ENCODE peak calls at places on chromosomes 4 and X, in five cellular contexts. F is spleen; M is NCI-H1105; W is stomach; X is activated T-cell treated with anti-CD3 and anti-CD28 coated beads, Interleukin-2, amount 50 U/mL, for 48 hours. Y is an unnamed sample.

GRCh38 chr4:150212927-150213326 is 134.7 kb downstream of the DCLK2 start:
- DNase-seq in M (no peak), W (no peak), F (no peak), X (no peak), Y (no peak)

GRCh38 chr4:75752637-75753036 is 28.3 kb downstream of the USO1 start:
- DNase-seq in X (no peak), F (no peak), M (no peak), W (no peak), Y (no peak)

GRCh38 chrX:121858867-121859647 is 811.6 kb downstream of the GLUD2 start:
- DNase-seq in M (no peak), X (no peak), W (no peak), F (no peak), Y (no peak)

GRCh38 chr4:38002451-38003071 is 42.4 kb downstream of the PTTG2 start:
- DNase-seq in F (no peak), X (no peak), M (no peak), W (no peak), Y (no peak)

GRCh38 chr4:105520819-105521790 is 31.3 kb upstream of the ARHGEF38 start:
- DNase-seq in W (peak; percentile 34), X (no peak), F (no peak), M (peak; percentile 14), Y (no peak)

GRCh38 chr4:20420916-20421315 is 169.2 kb downstream of the SLIT2 start:
- DNase-seq in M (no peak), F (no peak), X (no peak), W (no peak), Y (no peak)

GRCh38 chr4:152943673-152944072 is 7.5 kb downstream of the FHDC1 start:
- DNase-seq in M (no peak), F (no peak), W (no peak), X (no peak), Y (no peak)

GRCh38 chr4:105122334-105122733 is 24.3 kb upstream of the TET2 start:
- DNase-seq in W (no peak), M (no peak), F (no peak), X (no peak), Y (no peak)

GRCh38 chr4:39342731-39343130 is 23.4 kb downstream of the RFC1 start:
- DNase-seq in X (no peak), M (no peak), W (no peak), F (no peak), Y (no peak)

GRCh38 chr4:39083164-39083563 is 21.1 kb downstream of the KLHL5 start:
- DNase-seq in X (no peak), M (no peak), W (no peak), F (no peak), Y (no peak)

GRCh38 chr4:8762951-8763735 is 108.5 kb downstream of the HMX1 start:
- DNase-seq in F (peak; percentile 64), X (no peak), W (no peak), M (no peak), Y (no peak)

GRCh38 chr4:158170691-158171455 is 2.0 kb downstream of the GASK1B start:
- DNase-seq in W (no peak), F (peak; percentile 88), M (no peak), X (peak; percentile 52), Y (peak; percentile 57)

GRCh38 chrX:15855562-15856256 is 1.1 kb upstream of the AP1S2 start:
- DNase-seq in M (no peak), W (no peak), F (no peak), X (no peak), Y (no peak)

GRCh38 chr4:113998026-113998425 is 18.6 kb upstream of the ARSJ start:
- DNase-seq in M (no peak), W (no peak), X (no peak), F (no peak), Y (no peak)

GRCh38 chrX:10755477-10756334 is 135.3 kb upstream of the MID1 start:
- DNase-seq in F (no peak), W (no peak), M (no peak), X (no peak), Y (no peak)

GRCh38 chrX:56000169-56000568 is 232.0 kb upstream of the KLF8 start:
- DNase-seq in F (no peak), W (no peak), M (no peak), X (no peak), Y (no peak)

GRCh38 chrX:11464836-11465458 is 171.7 kb downstream of the AMELX start:
- DNase-seq in F (no peak), M (no peak), X (no peak), W (no peak), Y (no peak)

GRCh38 chr4:150976478-150977118 is 38.5 kb downstream of the LRBA start:
- DNase-seq in M (no peak), X (no peak), F (no peak), W (no peak), Y (no peak)

GRCh38 chr4:142474398-142475087 is 371.6 kb downstream of the INPP4B start:
- DNase-seq in X (no peak), W (peak; percentile 38), M (peak; percentile 4), F (no peak), Y (no peak)

GRCh38 chr4:119508281-119508680 is 120.3 kb downstream of the PDE5A start:
- DNase-seq in M (no peak), X (no peak), W (no peak), F (no peak), Y (no peak)

GRCh38 chr4:149835280-149835679 is 19.6 kb upstream of the IQCM start:
- DNase-seq in X (no peak), M (no peak), F (no peak), W (no peak), Y (no peak)

GRCh38 chrX:107712231-107713204 is 63.1 kb downstream of the TSC22D3 start:
- DNase-seq in W (no peak), X (peak; percentile 21), F (peak; percentile 45), M (no peak), Y (no peak)

GRCh38 chr4:184253072-184253420 is 35.4 kb upstream of the ENPP6 start:
- DNase-seq in X (no peak), W (no peak), F (no peak), M (no peak), Y (no peak)

GRCh38 chr4:41294445-41295062 is 37.8 kb downstream of the UCHL1 start:
- DNase-seq in X (no peak), F (no peak), M (no peak), W (no peak), Y (no peak)

GRCh38 chrX:110414679-110415439 is 56.2 kb downstream of the RTL9 start:
- DNase-seq in F (no peak), X (no peak), W (no peak), M (no peak), Y (no peak)

GRCh38 chr4:78529569-78530209 is 21.9 kb upstream of the ANXA3 start:
- DNase-seq in W (no peak), F (no peak), X (no peak), M (no peak), Y (no peak)

GRCh38 chrX:39613997-39614679 is 483.6 kb downstream of the BCOR start:
- DNase-seq in X (peak; percentile 76), F (no peak), M (peak; percentile 53), W (no peak), Y (peak; percentile 37)

GRCh38 chr4:47494124-47494430 is 9.0 kb downstream of the ATP10D start:
- DNase-seq in M (no peak), W (no peak), F (no peak), X (no peak), Y (no peak)

GRCh38 chr4:28378109-28378830 is 1517.6 kb downstream of the STIM2 start:
- DNase-seq in F (no peak), M (no peak), X (no peak), W (no peak), Y (no peak)

GRCh38 chr4:152894673-152895072 is 41.5 kb upstream of the FHDC1 start:
- DNase-seq in M (no peak), F (no peak), W (no peak), X (no peak), Y (no peak)

GRCh38 chr4:38281416-38282071 is 321.3 kb downstream of the PTTG2 start:
- DNase-seq in M (no peak), X (no peak), F (no peak), W (no peak), Y (no peak)

GRCh38 chrX:45715787-45716186 is 515.1 kb upstream of the DIPK2B start:
- DNase-seq in M (no peak), X (no peak), W (no peak), F (no peak), Y (no peak)

GRCh38 chr4:154137320-154137905 is 348.5 kb upstream of the SFRP2 start:
- DNase-seq in W (no peak), M (no peak), F (no peak), X (no peak), Y (no peak)

GRCh38 chr4:39319678-39320077 is 46.5 kb downstream of the RFC1 start:
- DNase-seq in M (no peak), F (no peak), X (no peak), W (no peak), Y (no peak)

GRCh38 chrX:54807524-54808108 is at the start of gene MAGED2:
- DNase-seq in W (no peak), F (peak; percentile 85), X (no peak), M (no peak), Y (no peak)

GRCh38 chr4:90007494-90008167 is 113.0 kb downstream of the MMRN1 start:
- DNase-seq in X (no peak), W (no peak), M (no peak), F (no peak), Y (no peak)

GRCh38 chr4:98945297-98945850 is 16.4 kb upstream of the EIF4E start:
- DNase-seq in W (no peak), F (no peak), X (no peak), M (no peak), Y (no peak)

GRCh38 chr4:96407651-96408342 is 567.9 kb downstream of the PDHA2 start:
- DNase-seq in X (no peak), M (no peak), F (no peak), W (no peak), Y (no peak)

GRCh38 chr4:141134051-141134450 is 782 bp upstream of the RNF150 start:
- DNase-seq in X (no peak), M (peak; percentile 2), W (no peak), F (no peak), Y (no peak)

Y was measured in left lobe of liver.